ENCODE peak calls at places on chromosomes 6 and 20, in four cellular contexts. P is K562, J is HepG2, L is H1. X is an unnamed sample.

GRCh38 chr6:17505062-17505476 is 95.0 kb upstream of the FAM8A1 start:
- DNase-seq in L (peak; percentile 43), J (peak; percentile 15), P (no peak), X (peak; percentile 27)

GRCh38 chr20:35947489-35947888 is 6.8 kb downstream of the SCAND1 start:
- DNase-seq in J (peak; percentile 69), L (peak; percentile 58), P (peak; percentile 20), X (peak; percentile 42)

GRCh38 chr6:16450821-16451220 is 212.4 kb downstream of the GMPR start:
- DNase-seq in P (no peak), L (no peak), J (no peak), X (no peak)

GRCh38 chr6:159953091-159953581 is 15.7 kb upstream of the IGF2R start:
- DNase-seq in P (no peak), L (no peak), J (no peak), X (no peak)

GRCh38 chr6:147621280-147621679 is 112.8 kb downstream of the SAMD5 start:
- DNase-seq in J (peak; percentile 13), P (no peak), L (no peak), X (no peak)

GRCh38 chr20:61925555-61926252 is 140.0 kb downstream of the TAF4 start:
- DNase-seq in J (no peak), P (peak; percentile 46), L (no peak), X (peak; percentile 24)

GRCh38 chr6:32947552-32948465 is 5.1 kb downstream of the HLA-DMA start:
- DNase-seq in J (peak; percentile 58), P (peak; percentile 48), L (peak; percentile 63), X (peak; percentile 48)

GRCh38 chr6:138035070-138035469 is 72.1 kb downstream of the PERP start:
- DNase-seq in P (no peak), L (no peak), J (no peak), X (no peak)

GRCh38 chr20:57749131-57749690 is 39.4 kb upstream of the PMEPA1 start:
- DNase-seq in J (no peak), L (no peak), P (no peak), X (no peak)

GRCh38 chr6:52909131-52909530 is 367 bp downstream of the GSTA3 start:
- DNase-seq in J (no peak), P (no peak), L (no peak), X (no peak)

GRCh38 chr6:1379810-1380198 is 9.6 kb upstream of the FOXF2 start:
- DNase-seq in L (no peak), P (no peak), J (no peak), X (no peak)

GRCh38 chr6:1377526-1378223 is 11.7 kb upstream of the FOXF2 start:
- DNase-seq in P (no peak), L (no peak), J (no peak), X (no peak)

GRCh38 chr6:1380625-1381396 is 8.6 kb upstream of the FOXF2 start:
- DNase-seq in L (no peak), J (no peak), P (no peak), X (no peak)

GRCh38 chr6:1378224-1379025 is 11.0 kb upstream of the FOXF2 start:
- DNase-seq in P (no peak), J (no peak), L (no peak), X (no peak)

DNA sequence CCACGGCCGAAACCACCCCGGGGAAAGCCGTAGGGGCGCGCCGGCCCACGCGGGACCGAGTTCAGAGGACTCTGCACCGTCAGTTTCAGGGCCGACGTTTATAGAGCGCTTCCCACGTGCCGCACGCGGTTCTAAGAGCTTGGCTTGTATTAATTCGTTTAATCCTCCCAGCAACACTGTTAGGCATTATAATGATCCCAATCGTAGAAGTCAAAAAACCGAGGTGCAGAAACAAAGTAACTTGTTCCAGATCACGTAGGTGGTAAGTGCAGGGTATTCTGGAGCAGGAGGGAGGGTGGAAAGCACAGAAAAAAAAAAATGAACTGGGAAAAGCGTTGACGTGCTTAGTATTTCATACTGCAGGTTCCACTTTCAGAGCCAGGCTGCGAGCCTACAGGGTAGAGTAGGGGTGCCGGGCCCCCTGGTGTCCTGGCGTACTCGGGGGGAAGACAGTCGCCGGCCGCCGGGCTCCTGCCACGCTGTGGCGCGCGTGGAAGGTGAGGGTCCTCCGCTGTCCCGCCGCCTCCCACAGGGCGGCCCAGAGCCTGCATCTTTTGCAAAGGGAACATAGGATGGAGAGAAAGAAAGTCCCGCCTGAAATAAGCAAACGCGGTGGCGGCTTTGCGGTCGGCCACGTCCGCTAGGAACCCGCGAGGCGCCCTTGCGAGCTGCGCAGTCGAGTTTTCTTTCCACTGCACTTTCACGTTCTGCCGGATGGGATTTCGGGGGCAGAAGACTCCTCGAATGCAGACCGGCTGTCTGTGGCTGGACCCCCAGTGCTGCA is 10.2 kb upstream of the FOXF2 start:
- DNase-seq in P (no peak), J (no peak), L (no peak), X (no peak)
- TF ChIP-seq EZH2 in P (no peak), J (no peak), L (peak; percentile 44), X (no peak)

DNA sequence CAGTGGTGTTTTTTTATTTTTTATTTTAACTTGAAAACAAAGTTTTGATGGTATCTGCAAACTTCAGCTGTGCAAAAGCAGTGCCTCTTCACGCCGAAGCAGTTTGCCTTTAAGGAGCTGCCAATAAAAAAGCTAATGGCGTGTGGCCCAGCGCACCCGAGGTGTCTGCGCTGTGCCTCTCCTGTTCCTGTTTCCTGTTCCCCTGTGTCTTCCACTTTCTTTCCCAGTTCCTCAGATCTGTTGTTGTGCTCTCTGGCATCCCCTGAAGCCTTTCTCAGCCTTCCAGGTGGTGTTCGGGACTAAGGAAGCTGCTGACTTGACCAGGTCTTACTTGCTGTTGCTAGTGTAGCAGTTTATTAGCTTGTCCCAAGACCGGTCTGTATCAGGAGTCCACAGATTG is 178.5 kb downstream of the TMEM242 start:
- DNase-seq in P (no peak), J (no peak), L (no peak), X (no peak)
- TF ChIP-seq SIN3A in P (no peak), J (no peak), L (no peak), X (no peak)

DNA sequence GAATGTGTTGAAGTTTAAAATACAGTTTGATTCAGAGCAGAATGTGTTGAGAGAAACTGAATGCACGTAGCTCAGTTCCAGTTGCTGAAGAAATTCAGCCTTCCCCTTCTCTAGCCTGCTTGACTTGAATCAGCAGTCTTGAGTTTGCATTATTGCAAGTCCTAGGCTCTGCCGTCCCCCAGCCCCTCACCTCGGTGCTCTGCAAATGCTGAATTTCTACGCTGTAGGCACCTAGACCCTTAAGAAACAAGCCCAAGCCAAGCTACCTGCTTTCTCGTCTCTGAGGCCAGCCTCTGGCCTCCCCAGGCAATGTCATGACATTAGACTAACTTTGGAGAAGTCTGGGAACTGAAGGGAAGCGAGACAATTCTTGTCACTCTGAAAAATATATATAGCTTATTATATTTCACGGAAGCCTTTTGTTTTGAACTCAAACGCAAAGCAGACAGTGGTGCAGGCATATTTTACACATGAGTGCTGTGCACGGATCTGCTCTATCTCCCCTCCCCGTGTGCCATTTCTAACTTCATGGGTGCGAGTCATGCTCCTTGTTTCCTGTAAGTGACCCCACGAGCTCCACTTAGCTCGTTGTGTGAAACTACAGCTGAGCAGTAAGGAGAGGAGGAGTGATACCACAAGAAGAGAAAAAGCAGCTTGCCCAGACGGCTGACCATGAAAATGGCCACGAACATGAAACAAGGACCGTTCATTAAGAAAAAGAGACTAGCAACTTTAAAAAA is 71.4 kb upstream of the DUSP22 start:
- DNase-seq in P (no peak), J (peak; percentile 27), L (no peak), X (no peak)
- TF ChIP-seq ZNF274 in P (no peak), J (no peak), L (no peak), X (no peak)

GRCh38 chr6:66930559-66931290 is 1223.7 kb upstream of the EYS start:
- DNase-seq in P (no peak), J (no peak), L (no peak), X (no peak)

GRCh38 chr6:66931787-66932186 is 1224.8 kb upstream of the EYS start:
- DNase-seq in P (no peak), L (no peak), J (no peak), X (no peak)

DNA sequence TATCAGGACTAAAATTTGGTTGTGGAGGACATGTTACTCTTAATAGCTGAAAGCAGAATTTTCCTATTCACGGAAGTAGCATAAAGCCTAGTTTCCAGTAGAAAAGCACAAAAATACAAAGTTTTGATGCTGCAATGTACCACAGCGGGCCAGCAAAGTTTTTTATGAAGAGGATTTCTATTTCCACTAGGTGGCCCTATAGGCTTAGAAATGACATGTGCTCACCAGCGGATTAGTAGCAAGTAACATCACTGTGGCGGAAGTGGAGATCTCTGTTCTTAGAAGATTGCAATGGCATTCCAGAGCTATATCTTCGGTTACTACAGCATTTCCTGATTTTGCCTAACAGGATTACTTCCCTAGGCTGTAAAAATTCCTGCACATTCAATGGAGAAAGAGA is 1219.0 kb upstream of the EYS start:
- DNase-seq in L (no peak), P (peak; percentile 22), J (peak; percentile 69), X (peak; percentile 1)
- TF ChIP-seq EZH2 in L (no peak), P (no peak), J (no peak), X (no peak)

GRCh38 chr6:42821341-42821668 is 39.5 kb downstream of the BICRAL start:
- DNase-seq in L (no peak), P (no peak), J (no peak), X (no peak)

GRCh38 chr6:42818878-42819277 is 37.0 kb downstream of the BICRAL start:
- DNase-seq in L (no peak), J (no peak), P (no peak), X (no peak)

GRCh38 chr6:42820509-42821340 is 38.9 kb downstream of the BICRAL start:
- DNase-seq in J (no peak), P (no peak), L (no peak), X (no peak)

GRCh38 chr6:42819803-42820508 is 38.1 kb downstream of the BICRAL start:
- DNase-seq in J (peak; percentile 16), P (peak; percentile 38), L (no peak), X (no peak)

GRCh38 chr6:42821846-42822245 is 40.0 kb downstream of the BICRAL start:
- DNase-seq in L (no peak), P (no peak), J (no peak), X (no peak)
- TF ChIP-seq SIN3A in L (no peak), P (no peak), J (no peak), X (no peak)